ENCODE peak calls at places on chromosomes 3 and 15, in ten cellular contexts. H is smooth muscle cell of the brain vasculature, S is NCI-H1417, P is WTC11, Z is esophagus squamous epithelium, T is NCI-H1105, X is cerebellar cortex, B is AG08396, Q is AG20443, C is left cardiac atrium. M is an unnamed sample.

GRCh38 chr3:43742935-43743334 is 52.2 kb downstream of the ABHD5 start:
- DNase-seq in H (peak), S (peak), P (no peak), Z (no peak), T (no peak), X (no peak), B (no peak), Q (no peak), C (no peak), M (no peak)

GRCh38 chr15:45648521-45649200 is 13.8 kb downstream of the SQOR start:
- DNase-seq in H (no peak), S (no peak), P (no peak), Z (no peak), T (no peak), X (no peak), B (peak), Q (peak), C (no peak), M (no peak)

GRCh38 chr3:33789183-33789954 is 9.1 kb upstream of the PDCD6IP start:
- DNase-seq in H (no peak), S (no peak), P (no peak), Z (no peak), T (no peak), X (no peak), B (no peak), Q (no peak), C (no peak), M (no peak)

GRCh38 chr15:61835476-61836106 is 224.7 kb downstream of the VPS13C start:
- DNase-seq in H (no peak), S (peak), P (peak), Z (no peak), T (peak), X (peak), B (peak), Q (peak), C (peak), M (peak)

GRCh38 chr3:159170436-159171003 is 368.7 kb downstream of the MFSD1 start:
- DNase-seq in H (no peak), S (no peak), P (no peak), Z (no peak), T (no peak), X (no peak), B (no peak), Q (peak), C (no peak), M (no peak)

GRCh38 chr15:52337198-52337853 is 41.7 kb upstream of the MYO5C start:
- DNase-seq in H (no peak), S (no peak), P (no peak), Z (no peak), T (no peak), X (no peak), B (peak), Q (peak), C (no peak), M (no peak)

GRCh38 chr3:130085881-130086280 is 4.2 kb downstream of the ALG1L2 start:
- DNase-seq in H (no peak), S (no peak), P (no peak), Z (no peak), T (no peak), X (no peak), B (no peak), Q (no peak), C (no peak), M (peak)

GRCh38 chr3:5080779-5081550 is 41.1 kb upstream of the ARL8B start:
- DNase-seq in H (no peak), S (no peak), P (no peak), Z (no peak), T (no peak), X (no peak), B (no peak), Q (no peak), C (no peak), M (no peak)

GRCh38 chr15:67855842-67856241 is 16.0 kb upstream of the RNU6-1 start:
- DNase-seq in H (no peak), S (no peak), P (no peak), Z (no peak), T (no peak), X (no peak), B (no peak), Q (no peak), C (no peak), M (peak)

GRCh38 chr3:71360694-71361093 is 222.8 kb downstream of the FOXP1 start:
- DNase-seq in H (no peak), S (no peak), P (no peak), Z (no peak), T (no peak), X (no peak), B (no peak), Q (no peak), C (no peak), M (no peak)

GRCh38 chr15:78811124-78811824 is at the start of gene ADAMTS7:
- DNase-seq in H (no peak), S (peak), P (peak), Z (no peak), T (peak), X (peak), B (peak), Q (peak), C (peak), M (peak)

GRCh38 chr3:23495507-23495906 is 292.4 kb downstream of the UBE2E2 start:
- DNase-seq in H (no peak), S (peak), P (no peak), Z (no peak), T (no peak), X (no peak), B (no peak), Q (peak), C (no peak), M (no peak)

GRCh38 chr15:66802087-66803001 is 100.3 kb downstream of the SMAD6 start:
- DNase-seq in H (no peak), S (no peak), P (no peak), Z (no peak), T (no peak), X (no peak), B (no peak), Q (peak), C (no peak), M (peak)

GRCh38 chr15:95953032-95953431 is 377.5 kb upstream of the NR2F2 start:
- DNase-seq in H (no peak), S (no peak), P (no peak), Z (no peak), T (no peak), X (no peak), B (no peak), Q (no peak), C (no peak), M (no peak)

GRCh38 chr3:157442729-157443128 is 6.1 kb downstream of the PTX3 start:
- DNase-seq in H (no peak), S (no peak), P (no peak), Z (no peak), T (no peak), X (no peak), B (no peak), Q (no peak), C (peak), M (no peak)

M was measured in ELF-1.